ENCODE peak calls at places on chromosome 5, in five cellular contexts. R is stimulated activated CD4-positive, alpha-beta T cell treated with anti-CD3 and anti-CD28 coated beads, Interleukin-2, amount 100 ng/mL, for 24 hours; K is A549; B is astrocyte of the spinal cord; T is stimulated activated CD8-positive, alpha-beta memory T cell treated with anti-CD3 and anti-CD28 coated beads, Interleukin-4, amount 100 ng/mL, for 4 hours. G is an unnamed sample.

GRCh38 chr5:40410231-40410861 is 269.4 kb upstream of the PTGER4 start:
- DNase-seq in T (no peak), R (peak; percentile 73), K (no peak), B (peak; percentile 75), G (no peak)

GRCh38 chr5:168675883-168676408 is 96.8 kb upstream of the PANK3 start:
- DNase-seq in T (no peak), B (no peak), R (no peak), K (no peak), G (no peak)

GRCh38 chr5:135395451-135395850 is 3.6 kb downstream of the MACROH2A1 start:
- DNase-seq in K (no peak), R (no peak), T (no peak), B (no peak), G (no peak)

GRCh38 chr5:169272731-169273401 is 28.1 kb downstream of the SLIT3 start:
- DNase-seq in T (no peak), R (no peak), B (no peak), K (no peak), G (no peak)

GRCh38 chr5:154757647-154758406 is 2.6 kb downstream of the LARP1 start:
- DNase-seq in T (no peak), B (no peak), K (peak; percentile 12), R (peak; percentile 58), G (no peak)

GRCh38 chr5:10775646-10776045 is 14.6 kb upstream of the DAP start:
- DNase-seq in K (no peak), R (no peak), T (no peak), B (no peak), G (no peak)

GRCh38 chr5:17329566-17329965 is 112.1 kb downstream of the BASP1 start:
- DNase-seq in R (no peak), T (no peak), B (no peak), K (no peak), G (no peak)

GRCh38 chr5:93585054-93585751 is 2.2 kb downstream of the NR2F1 start:
- DNase-seq in R (no peak), T (no peak), K (peak; percentile 62), B (peak; percentile 34), G (no peak)

GRCh38 chr5:179290681-179291540 is 54.4 kb downstream of the ADAMTS2 start:
- DNase-seq in T (no peak), K (no peak), R (no peak), B (no peak), G (no peak)

GRCh38 chr5:131496400-131496713 is 138.7 kb downstream of the RAPGEF6 start:
- DNase-seq in T (no peak), B (no peak), K (no peak), R (no peak), G (no peak)

GRCh38 chr5:143440448-143441102 is 37.1 kb upstream of the NR3C1 start:
- DNase-seq in T (no peak), R (no peak), B (no peak), K (no peak), G (no peak)

GRCh38 chr5:52985306-52985705 is 3.8 kb upstream of the ITGA2 start:
- DNase-seq in T (no peak), K (no peak), R (no peak), B (no peak), G (no peak)

GRCh38 chr5:112245616-112246015 is 173.5 kb downstream of the EPB41L4A start:
- DNase-seq in B (no peak), R (no peak), K (no peak), T (no peak), G (no peak)